ENCODE peak calls at places on chromosomes 13 and 19, in eight cellular contexts. S, Q, K, G, O, E, W and M are unnamed samples.
A peak's percentile ranks its signal among the peaks of the same experiment; 100 is the strongest.

GRCh38 chr13:41311607-41312500 is 787 bp downstream of the NAA16 start:
- DNase-seq in S (peak; percentile 54), Q (peak; percentile 49), K (peak; percentile 12), G (peak; percentile 47), O (no peak), E (no peak), W (no peak), M (peak; percentile 6)

GRCh38 chr13:24233351-24233901 is 72.9 kb downstream of the SPATA13 start:
- DNase-seq in S (no peak), Q (peak; percentile 56), K (peak; percentile 59), G (peak; percentile 63), O (no peak), E (peak; percentile 24), W (peak; percentile 19), M (no peak)

GRCh38 chr13:50687545-50687944 is 155.9 kb downstream of the DLEU7 start:
- DNase-seq in S (no peak), Q (no peak), K (no peak), G (no peak), O (no peak), E (no peak), W (no peak), M (no peak)

GRCh38 chr19:36577271-36577996 is 4.3 kb upstream of the ZNF529 start:
- DNase-seq in S (no peak), Q (no peak), K (peak; percentile 43), G (peak; percentile 32), O (no peak), E (no peak), W (no peak), M (no peak)

GRCh38 chr19:50003810-50004419 is 21.3 kb downstream of the VRK3 start:
- DNase-seq in S (no peak), Q (no peak), K (peak; percentile 96), G (peak; percentile 91), O (no peak), E (peak; percentile 92), W (peak; percentile 94), M (peak; percentile 91)

GRCh38 chr19:11481777-11482383 is 1.0 kb upstream of the ELAVL3 start:
- DNase-seq in S (peak; percentile 49), Q (peak; percentile 95), K (peak; percentile 77), G (peak; percentile 93), O (peak; percentile 69), E (peak; percentile 51), W (peak; percentile 64), M (no peak)

GRCh38 chr19:46065486-46065885 is 24.7 kb upstream of the IGFL4 start:
- DNase-seq in S (no peak), Q (no peak), K (no peak), G (peak; percentile 36), O (no peak), E (peak; percentile 22), W (peak; percentile 47), M (no peak)

GRCh38 chr13:63010072-63010658 is 1594.5 kb upstream of the PCDH20 start:
- DNase-seq in S (no peak), Q (peak; percentile 21), K (no peak), G (no peak), O (no peak), E (no peak), W (no peak), M (no peak)

GRCh38 chr19:29715695-29716581 is 877 bp upstream of the C19orf12 start:
- DNase-seq in S (no peak), Q (peak; percentile 50), K (no peak), G (no peak), O (no peak), E (no peak), W (no peak), M (no peak)

GRCh38 chr13:106113796-106114195 is 421.7 kb downstream of the EFNB2 start:
- DNase-seq in S (no peak), Q (no peak), K (no peak), G (peak; percentile 74), O (no peak), E (no peak), W (no peak), M (no peak)